ENCODE peak calls at places on chromosome 20, in four cellular contexts. R is substantia nigra, O is HCT116, N is cardiac septum. P is an unnamed sample.
A peak's percentile ranks its signal among the peaks of the same experiment; 100 is the strongest.

GRCh38 chr20:63738687-63739128 is 868 bp upstream of the SLC2A4RG start:
- DNase-seq in R (no peak), O (no peak), N (peak; percentile 80), P (no peak)

GRCh38 chr20:63065911-63066310 is 59.1 kb upstream of the BHLHE23 start:
- DNase-seq in R (no peak), O (no peak), N (peak; percentile 39), P (no peak)

GRCh38 chr20:51886891-51887608 is 84.7 kb upstream of the SALL4 start:
- DNase-seq in R (no peak), O (no peak), N (no peak), P (peak; percentile 74)

GRCh38 chr20:57493091-57493615 is 31.8 kb downstream of the CTCFL start:
- DNase-seq in R (no peak), O (no peak), N (peak; percentile 66), P (no peak)

GRCh38 chr20:20480689-20481088 is 112.8 kb downstream of the INSM1 start:
- DNase-seq in R (no peak), O (peak; percentile 15), N (no peak), P (no peak)

GRCh38 chr20:43191946-43192847 is 2.5 kb upstream of the PTPRT start:
- DNase-seq in R (peak; percentile 18), O (no peak), N (no peak), P (peak; percentile 29)

GRCh38 chr20:9838035-9838377 is 870 bp downstream of the PAK5 start:
- DNase-seq in R (no peak), O (no peak), N (no peak), P (no peak)

GRCh38 chr20:62794007-62794724 is 2.1 kb upstream of the MRGBP start:
- DNase-seq in R (peak; percentile 93), O (peak; percentile 93), N (peak; percentile 99), P (peak; percentile 98)

GRCh38 chr20:7497985-7498384 is 442.3 kb downstream of the HAO1 start:
- DNase-seq in R (no peak), O (no peak), N (no peak), P (no peak)

GRCh38 chr20:63103402-63104311 is 96.9 kb upstream of the BHLHE23 start:
- DNase-seq in R (no peak), O (no peak), N (no peak), P (no peak)

GRCh38 chr20:39874049-39874893 is 814.8 kb downstream of the MAFB start:
- DNase-seq in R (peak; percentile 15), O (peak; percentile 15), N (peak; percentile 83), P (peak; percentile 72)

GRCh38 chr20:22501034-22501433 is 83.3 kb downstream of the FOXA2 start:
- DNase-seq in R (no peak), O (no peak), N (no peak), P (no peak)

GRCh38 chr20:23301436-23302050 is 49.0 kb upstream of the NXT1 start:
- DNase-seq in R (no peak), O (no peak), N (peak; percentile 53), P (no peak)

GRCh38 chr20:46970937-46971630 is 76.4 kb downstream of the EYA2 start:
- DNase-seq in R (no peak), O (peak; percentile 95), N (no peak), P (peak; percentile 51)

GRCh38 chr20:37526238-37526838 is 1.3 kb downstream of the BLCAP start:
- DNase-seq in R (no peak), O (no peak), N (no peak), P (peak; percentile 57)

GRCh38 chr20:47857142-47857993 is 72.1 kb upstream of the SULF2 start:
- DNase-seq in R (no peak), O (no peak), N (no peak), P (no peak)

GRCh38 chr20:22805219-22805618 is 220.8 kb upstream of the FOXA2 start:
- DNase-seq in R (no peak), O (no peak), N (no peak), P (no peak)

GRCh38 chr20:356745-357144 is 9.8 kb downstream of the NRSN2 start:
- DNase-seq in R (no peak), O (no peak), N (no peak), P (no peak)

GRCh38 chr20:38937978-38938473 is 11.8 kb downstream of the FAM83D start:
- DNase-seq in R (no peak), O (no peak), N (peak; percentile 31), P (no peak)

GRCh38 chr20:46458891-46459750 is 52.7 kb upstream of the ELMO2 start:
- DNase-seq in R (peak; percentile 27), O (no peak), N (no peak), P (no peak)

GRCh38 chr20:62711703-62712101 is 3.1 kb downstream of the NTSR1 start:
- DNase-seq in R (no peak), O (no peak), N (no peak), P (no peak)

GRCh38 chr20:4844766-4845465 is 123.2 kb downstream of the PRND start:
- DNase-seq in R (no peak), O (no peak), N (no peak), P (no peak)

GRCh38 chr20:11687546-11688292 is 230.0 kb upstream of the BTBD3 start:
- DNase-seq in R (no peak), O (no peak), N (no peak), P (no peak)

GRCh38 chr20:38201356-38201755 is 36.3 kb upstream of the TGM2 start:
- DNase-seq in R (no peak), O (no peak), N (peak; percentile 74), P (peak; percentile 79)

GRCh38 chr20:58886546-58886945 is 34.0 kb downstream of the GNAS start:
- DNase-seq in R (no peak), O (no peak), N (no peak), P (no peak)

GRCh38 chr20:57708694-57709673 is 831 bp downstream of the PMEPA1 start:
- DNase-seq in R (no peak), O (no peak), N (no peak), P (no peak)

GRCh38 chr20:63087872-63088680 is 81.3 kb upstream of the BHLHE23 start:
- DNase-seq in R (no peak), O (no peak), N (peak; percentile 43), P (no peak)